ENCODE peak calls at places on chromosomes 2 and 18, in five cellular contexts. C is activated CD4-positive, alpha-beta T cell treated with anti-CD3 and anti-CD28 coated beads, Interleukin-2, amount 50 U/mL, for 1 hour; H is KBM-7; O is activated naive CD4-positive, alpha-beta T cell treated with anti-CD3 and anti-CD28 coated beads, Interleukin-2, amount 10 ng/mL, durations not matched to agents 7 days and 5 days; W is right lobe of liver. R is an unnamed sample.

GRCh38 chr18:26976206-26976605 is 110.7 kb upstream of the AQP4 start:
- DNase-seq in H (no peak), O (no peak), C (no peak), W (no peak), R (no peak)

GRCh38 chr2:58925676-58926081 is 684.6 kb upstream of the FANCL start:
- DNase-seq in W (no peak), O (no peak), H (no peak), C (no peak), R (peak; percentile 77)

GRCh38 chr2:108580079-108580478 is 45.8 kb downstream of the LIMS1 start:
- DNase-seq in O (no peak), W (no peak), C (no peak), H (no peak), R (no peak)

GRCh38 chr2:237627463-237628321 is at the start of gene LRRFIP1:
- DNase-seq in H (no peak), C (peak; percentile 11), O (no peak), W (peak; percentile 46), R (peak; percentile 80)

GRCh38 chr2:229931241-229931640 is 8.9 kb downstream of the FBXO36 start:
- DNase-seq in C (no peak), H (no peak), W (no peak), O (no peak), R (no peak)

GRCh38 chr2:78718483-78718882 is 307.0 kb upstream of the REG3G start:
- DNase-seq in C (no peak), H (no peak), W (no peak), O (no peak), R (no peak)

GRCh38 chr2:122168799-122169198 is 413.3 kb downstream of the TSN start:
- DNase-seq in W (no peak), O (no peak), H (peak; percentile 38), C (no peak), R (no peak)

GRCh38 chr2:66497706-66498596 is 63.0 kb downstream of the MEIS1 start:
- DNase-seq in W (no peak), H (no peak), C (no peak), O (no peak), R (no peak)

GRCh38 chr18:79949571-79950439 is 1.6 kb downstream of the SLC66A2 start:
- DNase-seq in W (peak; percentile 59), H (peak; percentile 92), C (no peak), O (no peak), R (no peak)

GRCh38 chr2:222907790-222908431 is 47.1 kb downstream of the ACSL3 start:
- DNase-seq in H (no peak), W (no peak), O (no peak), C (no peak), R (peak; percentile 59)

GRCh38 chr2:232076736-232077135 is 115.2 kb downstream of the DIS3L2 start:
- DNase-seq in C (no peak), W (no peak), H (no peak), O (no peak), R (peak; percentile 75)

GRCh38 chr18:9876867-9877654 is 8.7 kb upstream of the TXNDC2 start:
- DNase-seq in W (no peak), O (no peak), H (peak; percentile 26), C (no peak), R (peak; percentile 93)

GRCh38 chr2:85724731-85725181 is 29.0 kb upstream of the ATOH8 start:
- DNase-seq in H (no peak), C (no peak), W (no peak), O (no peak), R (no peak)

GRCh38 chr2:225056330-225057073 is 14.2 kb upstream of the DOCK10 start:
- DNase-seq in O (no peak), C (no peak), W (no peak), H (no peak), R (no peak)

GRCh38 chr18:35513181-35513932 is 15.6 kb upstream of the INO80C start:
- DNase-seq in O (no peak), C (no peak), H (peak; percentile 25), W (no peak), R (peak; percentile 19)

GRCh38 chr2:236444187-236444586 is 125.4 kb upstream of the ACKR3 start:
- DNase-seq in O (no peak), C (no peak), W (no peak), H (no peak), R (no peak)

GRCh38 chr2:88003074-88003755 is 13.1 kb downstream of the RNU2-63P start:
- DNase-seq in O (no peak), C (no peak), H (no peak), W (no peak), R (peak; percentile 41)

GRCh38 chr2:166365803-166366420 is 9.8 kb downstream of the SCN9A start:
- DNase-seq in O (no peak), W (no peak), C (no peak), H (peak; percentile 23), R (no peak)

GRCh38 chr2:148132400-148132799 is 111.5 kb downstream of the MBD5 start:
- DNase-seq in H (no peak), O (no peak), W (no peak), C (no peak), R (peak; percentile 79)

GRCh38 chr18:77068890-77069312 is 63.7 kb downstream of the MBP start:
- DNase-seq in H (no peak), O (no peak), C (no peak), W (no peak), R (peak; percentile 32)

GRCh38 chr2:98505311-98505808 is 60.7 kb downstream of the INPP4A start:
- DNase-seq in H (peak; percentile 59), C (peak; percentile 22), O (no peak), W (peak; percentile 53), R (no peak)

GRCh38 chr2:195212586-195212985 is 444.4 kb upstream of the SLC39A10 start:
- DNase-seq in W (no peak), C (no peak), O (no peak), H (no peak), R (no peak)

GRCh38 chr2:85813978-85814801 is 60.4 kb downstream of the ATOH8 start:
- DNase-seq in C (peak; percentile 78), O (peak; percentile 92), H (peak; percentile 84), W (peak; percentile 90), R (peak; percentile 94)

GRCh38 chr18:48356909-48357631 is 52.1 kb downstream of the ZBTB7C start:
- DNase-seq in W (no peak), C (no peak), O (no peak), H (no peak), R (no peak)

GRCh38 chr2:96108578-96109561 is 7.5 kb downstream of the ADRA2B start:
- DNase-seq in W (peak; percentile 21), O (no peak), H (no peak), C (no peak), R (no peak)

GRCh38 chr2:73449404-73449803 is 63.8 kb downstream of the ALMS1 start:
- DNase-seq in O (no peak), C (no peak), H (no peak), W (no peak), R (no peak)

R was measured in adipocyte.